ENCODE peak calls at places on chromosomes 12 and 14, in five cellular contexts. J is NCI-H187; X is stimulated activated naive B cell treated with anti-CD40 and anti-IgM and Interleukin-4, amounts not matched to agents 10 μg/mL and 1 μg/mL and 100 μg/mL, for 72 hours; M is NCI-H446 treated with DMSO at 0.1 percent for 48 hours; S is activated CD8-positive, alpha-beta memory T cell treated with anti-CD3 and anti-CD28 coated beads, Interleukin-2, amount 50 U/mL, for 4 hours. T is an unnamed sample.

GRCh38 chr12:30533518-30533917 is 162.2 kb downstream of the IPO8 start:
- DNase-seq in J (no peak), X (no peak), M (no peak), S (no peak), T (no peak)

GRCh38 chr12:124551268-124552144 is 15.9 kb downstream of the NCOR2 start:
- DNase-seq in J (peak), X (no peak), M (no peak), S (no peak), T (peak)

GRCh38 chr14:90576981-90577660 is 180.3 kb downstream of the CALM1 start:
- DNase-seq in J (no peak), X (no peak), M (no peak), S (no peak), T (no peak)

GRCh38 chr14:61927521-61927920 is 165.3 kb downstream of the SNAPC1 start:
- DNase-seq in J (no peak), X (no peak), M (no peak), S (no peak), T (no peak)

GRCh38 chr12:31797230-31797872 is 68.5 kb upstream of the AMN1 start:
- DNase-seq in J (no peak), X (no peak), M (no peak), S (peak), T (no peak)

GRCh38 chr12:88300931-88301330 is 158.8 kb downstream of the TMTC3 start:
- DNase-seq in J (no peak), X (no peak), M (no peak), S (no peak), T (no peak)

GRCh38 chr12:80912906-80913769 is 24.6 kb downstream of the LIN7A start:
- DNase-seq in J (no peak), X (no peak), M (no peak), S (no peak), T (no peak)

GRCh38 chr14:89504602-89505320 is 87.7 kb upstream of the FOXN3 start:
- DNase-seq in J (no peak), X (peak), M (no peak), S (no peak), T (no peak)

GRCh38 chr12:127241056-127241830 is 1025.7 kb upstream of the TMEM132C start:
- DNase-seq in J (no peak), X (no peak), M (no peak), S (no peak), T (no peak)

T was measured in NCI-H2107.